ENCODE peak calls at places on chromosomes 6 and 20, in four cellular contexts. G, M, X and K are unnamed samples.
A peak's percentile ranks its signal among the peaks of the same experiment; 100 is the strongest.

GRCh38 chr20:48458601-48459385 is 369.0 kb downstream of the PREX1 start:
- DNase-seq in G (no peak), M (no peak), X (no peak), K (no peak)

GRCh38 chr6:92777146-92777740 is 642.1 kb downstream of the EPHA7 start:
- DNase-seq in G (no peak), M (peak; percentile 68), X (no peak), K (no peak)

GRCh38 chr6:133610271-133610840 is 278.6 kb upstream of the TCF21 start:
- DNase-seq in G (peak; percentile 48), M (peak; percentile 73), X (no peak), K (peak; percentile 52)

GRCh38 chr20:43584448-43585138 is 6.1 kb upstream of the IFT52 start:
- DNase-seq in G (peak; percentile 59), M (peak; percentile 88), X (no peak), K (peak; percentile 77)

GRCh38 chr20:62244644-62245108 is 6.4 kb downstream of the OSBPL2 start:
- DNase-seq in G (no peak), M (no peak), X (no peak), K (no peak)

GRCh38 chr20:10490706-10491105 is 55.6 kb downstream of the SLX4IP start:
- DNase-seq in G (no peak), M (peak; percentile 19), X (no peak), K (no peak)

GRCh38 chr6:157223021-157223430 is 100.3 kb downstream of the TMEM242 start:
- DNase-seq in G (no peak), M (peak; percentile 9), X (no peak), K (no peak)

GRCh38 chr6:117167520-117168271 is 97.7 kb upstream of the VGLL2 start:
- DNase-seq in G (no peak), M (no peak), X (no peak), K (no peak)

GRCh38 chr6:35016417-35017221 is 124.5 kb downstream of the TCP11 start:
- DNase-seq in G (no peak), M (peak; percentile 93), X (no peak), K (peak; percentile 70)

GRCh38 chr6:45006893-45007292 is 321.2 kb upstream of the RUNX2 start:
- DNase-seq in G (no peak), M (no peak), X (no peak), K (no peak)